ENCODE peak calls at places on chromosomes 7 and 10, in nine cellular contexts. A, X, M, Q, N, I, C, S and Y are unnamed samples.

GRCh38 chr10:110861476-110861875 is 10.3 kb upstream of the PDCD4 start:
- DNase-seq in A (no peak), X (no peak), M (no peak), Q (no peak), N (no peak), I (no peak), C (no peak), S (no peak), Y (no peak)

GRCh38 chr7:142461437-142461836 is 203.6 kb upstream of the PRSS58 start:
- DNase-seq in A (no peak), X (no peak), M (no peak), Q (no peak), N (no peak), I (no peak), C (no peak), S (no peak), Y (no peak)

GRCh38 chr10:70890917-70891431 is 2.6 kb upstream of the PCBD1 start:
- DNase-seq in A (peak), X (peak), M (no peak), Q (no peak), N (no peak), I (no peak), C (no peak), S (peak), Y (peak)

GRCh38 chr7:47332213-47332612 is 249.7 kb downstream of the TNS3 start:
- DNase-seq in A (no peak), X (no peak), M (no peak), Q (no peak), N (no peak), I (no peak), C (no peak), S (no peak), Y (no peak)

GRCh38 chr10:88195841-88196240 is 332.4 kb downstream of the PTEN start:
- DNase-seq in A (no peak), X (no peak), M (no peak), Q (no peak), N (no peak), I (no peak), C (no peak), S (no peak), Y (no peak)

GRCh38 chr7:123635551-123636359 is 19.9 kb upstream of the LMOD2 start:
- DNase-seq in A (no peak), X (no peak), M (no peak), Q (no peak), N (no peak), I (no peak), C (no peak), S (no peak), Y (no peak)

GRCh38 chr7:100080895-100081534 is 508 bp downstream of the ZNF3 start:
- DNase-seq in A (no peak), X (no peak), M (no peak), Q (no peak), N (no peak), I (no peak), C (no peak), S (no peak), Y (no peak)

GRCh38 chr10:12448729-12449391 is 99.5 kb downstream of the CAMK1D start:
- DNase-seq in A (no peak), X (no peak), M (peak), Q (no peak), N (no peak), I (no peak), C (no peak), S (no peak), Y (peak)

GRCh38 chr7:129657363-129657762 is 45.8 kb downstream of the NRF1 start:
- DNase-seq in A (no peak), X (no peak), M (no peak), Q (no peak), N (no peak), I (no peak), C (peak), S (no peak), Y (no peak)

GRCh38 chr7:18086165-18087030 is 58.8 kb upstream of the PRPS1L1 start:
- DNase-seq in A (peak), X (peak), M (no peak), Q (peak), N (no peak), I (no peak), C (no peak), S (peak), Y (peak)

GRCh38 chr10:43785252-43785651 is 136.6 kb upstream of the ZNF32 start:
- DNase-seq in A (no peak), X (no peak), M (no peak), Q (no peak), N (no peak), I (no peak), C (no peak), S (no peak), Y (no peak)

GRCh38 chr10:10734356-10735064 is 283.2 kb upstream of the CELF2 start:
- DNase-seq in A (no peak), X (no peak), M (no peak), Q (no peak), N (no peak), I (no peak), C (no peak), S (no peak), Y (no peak)

GRCh38 chr7:151769189-151769821 is 107.6 kb downstream of the PRKAG2 start:
- DNase-seq in A (no peak), X (no peak), M (no peak), Q (no peak), N (no peak), I (no peak), C (no peak), S (no peak), Y (no peak)

GRCh38 chr7:156732091-156732621 is 91.6 kb downstream of the RNF32 start:
- DNase-seq in A (no peak), X (no peak), M (no peak), Q (no peak), N (no peak), I (no peak), C (no peak), S (no peak), Y (no peak)

GRCh38 chr10:115129752-115130151 is 36.6 kb downstream of the ATRNL1 start:
- DNase-seq in A (no peak), X (no peak), M (no peak), Q (peak), N (no peak), I (no peak), C (no peak), S (no peak), Y (no peak)

GRCh38 chr10:75261813-75262725 is 26.3 kb upstream of the COMTD1 start:
- DNase-seq in A (no peak), X (no peak), M (no peak), Q (no peak), N (no peak), I (no peak), C (no peak), S (no peak), Y (peak)

GRCh38 chr10:96842896-96843723 is 11.0 kb downstream of the LCOR start:
- DNase-seq in A (no peak), X (no peak), M (no peak), Q (no peak), N (no peak), I (no peak), C (no peak), S (peak), Y (no peak)